ENCODE peak calls at places on chromosomes 12 and 14, in six cellular contexts. One of them, this sample, is unnamed.

GRCh38 chr12:121466800-121467637 is 67.1 kb downstream of the RNF34 start:
- DNase-seq in hepatocyte: peak
- DNase-seq in cardiac muscle cell: peak
- DNase-seq in kidney epithelial cell: peak
- DNase-seq in pancreas: peak
- DNase-seq in DND-41: peak
- DNase-seq in this sample: peak

GRCh38 chr12:45863332-45863731 is 127.0 kb downstream of the SCAF11 start:
- DNase-seq in hepatocyte: no peak
- DNase-seq in cardiac muscle cell: no peak
- DNase-seq in kidney epithelial cell: no peak
- DNase-seq in pancreas: no peak
- DNase-seq in DND-41: no peak
- DNase-seq in this sample: no peak

GRCh38 chr12:96136720-96137378 is 57.3 kb upstream of the ELK3 start:
- DNase-seq in hepatocyte: no peak
- DNase-seq in cardiac muscle cell: no peak
- DNase-seq in kidney epithelial cell: no peak
- DNase-seq in pancreas: no peak
- DNase-seq in DND-41: no peak
- DNase-seq in this sample: no peak

GRCh38 chr14:77562681-77563080 is 53.8 kb downstream of the SPTLC2 start:
- DNase-seq in hepatocyte: no peak
- DNase-seq in cardiac muscle cell: peak
- DNase-seq in kidney epithelial cell: peak
- DNase-seq in pancreas: no peak
- DNase-seq in DND-41: no peak
- DNase-seq in this sample: no peak

GRCh38 chr14:22536853-22537338 is 52.1 kb downstream of the DAD1 start:
- DNase-seq in hepatocyte: peak
- DNase-seq in cardiac muscle cell: peak
- DNase-seq in kidney epithelial cell: peak
- DNase-seq in pancreas: no peak
- DNase-seq in DND-41: peak
- DNase-seq in this sample: no peak

GRCh38 chr14:71692496-71692895 is 239.7 kb upstream of the RGS6 start:
- DNase-seq in hepatocyte: no peak
- DNase-seq in cardiac muscle cell: peak
- DNase-seq in kidney epithelial cell: no peak
- DNase-seq in pancreas: no peak
- DNase-seq in DND-41: no peak
- DNase-seq in this sample: no peak

GRCh38 chr12:131766382-131767107 is 55.7 kb downstream of the SFSWAP start:
- DNase-seq in hepatocyte: no peak
- DNase-seq in cardiac muscle cell: no peak
- DNase-seq in kidney epithelial cell: no peak
- DNase-seq in pancreas: no peak
- DNase-seq in DND-41: no peak
- DNase-seq in this sample: no peak

GRCh38 chr12:124448241-124448954 is 119.0 kb downstream of the NCOR2 start:
- DNase-seq in hepatocyte: no peak
- DNase-seq in cardiac muscle cell: no peak
- DNase-seq in kidney epithelial cell: no peak
- DNase-seq in pancreas: no peak
- DNase-seq in DND-41: no peak
- DNase-seq in this sample: no peak

GRCh38 chr14:76993743-76994142 is 34.8 kb downstream of the IRF2BPL start:
- DNase-seq in hepatocyte: no peak
- DNase-seq in cardiac muscle cell: no peak
- DNase-seq in kidney epithelial cell: no peak
- DNase-seq in pancreas: no peak
- DNase-seq in DND-41: no peak
- DNase-seq in this sample: no peak

GRCh38 chr12:53939141-53940108 is 794 bp downstream of the HOXC13 start:
- DNase-seq in hepatocyte: peak
- DNase-seq in cardiac muscle cell: peak
- DNase-seq in kidney epithelial cell: no peak
- DNase-seq in pancreas: peak
- DNase-seq in DND-41: no peak
- DNase-seq in this sample: no peak

GRCh38 chr14:20675669-20676068 is 8.7 kb upstream of the RNASE4 start:
- DNase-seq in hepatocyte: no peak
- DNase-seq in cardiac muscle cell: no peak
- DNase-seq in kidney epithelial cell: no peak
- DNase-seq in pancreas: no peak
- DNase-seq in DND-41: no peak
- DNase-seq in this sample: no peak

DNA sequence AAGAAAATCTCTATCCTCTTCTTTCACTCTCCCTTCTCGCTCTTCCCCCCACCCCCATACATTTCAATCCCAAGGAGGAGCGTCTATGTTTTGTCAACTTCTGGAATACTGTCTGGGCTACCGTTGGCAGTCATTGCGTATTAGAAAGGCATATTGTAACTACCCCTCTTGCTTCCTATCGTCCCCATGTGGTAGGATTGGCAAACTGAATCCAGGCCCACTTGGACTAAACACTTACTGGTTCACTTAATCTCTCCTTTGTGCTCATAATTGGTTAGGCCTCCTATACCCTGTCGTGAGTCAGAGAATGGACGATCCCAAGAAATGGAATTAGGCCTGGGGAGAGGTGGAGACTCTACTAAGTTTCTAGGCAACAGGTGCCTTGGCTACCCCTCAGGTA is 68.8 kb upstream of the SLC8A3 start:
- DNase-seq in hepatocyte: no peak
- DNase-seq in cardiac muscle cell: peak
- DNase-seq in kidney epithelial cell: no peak
- DNase-seq in pancreas: no peak
- DNase-seq in DND-41: peak
- DNase-seq in this sample: no peak
- TF ChIP-seq CTCF in hepatocyte: no peak
- TF ChIP-seq CTCF in cardiac muscle cell: peak
- TF ChIP-seq CTCF in kidney epithelial cell: peak
- TF ChIP-seq CTCF in pancreas: no peak
- TF ChIP-seq CTCF in DND-41: peak
- TF ChIP-seq CTCF in this sample: peak

DNA sequence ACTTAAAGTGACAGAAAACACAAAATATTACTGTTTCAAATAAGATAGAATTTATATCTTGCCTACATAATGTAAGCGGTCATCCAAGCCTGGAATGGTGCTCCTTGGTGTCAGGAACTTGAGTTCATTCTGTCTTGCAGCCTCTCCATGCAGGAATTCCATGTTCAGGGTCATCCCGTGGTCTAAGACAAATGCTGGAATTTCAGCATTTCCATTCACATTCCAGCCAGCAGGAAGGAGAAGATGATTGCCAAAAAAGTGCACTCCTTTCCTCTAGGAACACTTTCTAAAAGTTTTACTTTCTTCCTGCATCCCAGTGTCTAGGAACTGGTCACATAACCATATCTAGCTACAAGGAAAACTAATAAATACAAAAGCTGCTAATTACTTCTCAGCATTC is 106.3 kb downstream of the PTPRO start:
- DNase-seq in hepatocyte: no peak
- DNase-seq in cardiac muscle cell: peak
- DNase-seq in kidney epithelial cell: no peak
- DNase-seq in pancreas: no peak
- DNase-seq in DND-41: no peak
- DNase-seq in this sample: no peak
- TF ChIP-seq CTCF in hepatocyte: no peak
- TF ChIP-seq CTCF in cardiac muscle cell: no peak
- TF ChIP-seq CTCF in kidney epithelial cell: no peak
- TF ChIP-seq CTCF in pancreas: no peak
- TF ChIP-seq CTCF in DND-41: no peak
- TF ChIP-seq CTCF in this sample: no peak

GRCh38 chr14:104335176-104335575 is 196.8 kb downstream of the KIF26A start:
- DNase-seq in hepatocyte: peak
- DNase-seq in cardiac muscle cell: no peak
- DNase-seq in kidney epithelial cell: no peak
- DNase-seq in pancreas: no peak
- DNase-seq in DND-41: no peak
- DNase-seq in this sample: no peak
- TF ChIP-seq CTCF in hepatocyte: no peak
- TF ChIP-seq CTCF in cardiac muscle cell: no peak
- TF ChIP-seq CTCF in kidney epithelial cell: no peak
- TF ChIP-seq CTCF in pancreas: no peak
- TF ChIP-seq CTCF in DND-41: no peak
- TF ChIP-seq CTCF in this sample: no peak

DNA sequence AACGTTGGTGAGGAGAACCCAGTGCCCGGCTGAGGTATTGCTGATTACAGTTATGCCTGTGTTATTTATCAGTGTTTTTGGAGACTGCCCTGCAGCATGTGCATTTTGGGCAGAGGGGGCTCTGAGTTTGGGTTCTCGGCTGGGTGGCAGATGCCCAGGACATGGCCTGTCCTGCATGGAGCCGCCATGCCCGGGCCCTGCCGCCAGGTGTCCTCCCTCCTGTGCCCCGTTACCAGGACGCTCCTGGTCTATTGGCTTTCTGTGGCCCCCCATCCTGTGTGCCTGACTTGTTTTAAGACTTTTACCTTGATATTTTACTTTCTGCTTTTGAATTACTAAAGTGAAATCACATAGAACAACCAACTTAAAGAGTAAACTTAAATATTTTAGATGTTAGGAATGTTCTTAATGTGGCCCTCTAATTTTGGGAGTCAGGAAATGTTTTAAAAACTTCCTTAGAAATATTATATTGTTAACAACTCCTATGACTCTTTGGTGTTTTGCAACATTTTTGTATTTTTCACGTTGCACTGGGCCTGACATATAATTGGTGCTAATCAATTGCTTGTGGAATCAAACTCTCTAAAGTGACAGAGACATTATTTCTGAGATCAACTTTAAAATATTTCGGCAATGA is 51.8 kb downstream of the PRIMA1 start:
- DNase-seq in hepatocyte: no peak
- DNase-seq in cardiac muscle cell: no peak
- DNase-seq in kidney epithelial cell: no peak
- DNase-seq in pancreas: no peak
- DNase-seq in DND-41: no peak
- DNase-seq in this sample: no peak
- TF ChIP-seq CTCF in hepatocyte: peak
- TF ChIP-seq CTCF in cardiac muscle cell: no peak
- TF ChIP-seq CTCF in kidney epithelial cell: no peak
- TF ChIP-seq CTCF in pancreas: no peak
- TF ChIP-seq CTCF in DND-41: no peak
- TF ChIP-seq CTCF in this sample: peak

GRCh38 chr12:101596172-101596571 is 1.4 kb downstream of the MYBPC1 start:
- DNase-seq in hepatocyte: no peak
- DNase-seq in cardiac muscle cell: no peak
- DNase-seq in kidney epithelial cell: no peak
- DNase-seq in pancreas: no peak
- DNase-seq in DND-41: no peak
- DNase-seq in this sample: no peak

GRCh38 chr12:101597164-101597563 is 2.4 kb downstream of the MYBPC1 start:
- DNase-seq in hepatocyte: no peak
- DNase-seq in cardiac muscle cell: no peak
- DNase-seq in kidney epithelial cell: no peak
- DNase-seq in pancreas: no peak
- DNase-seq in DND-41: no peak
- DNase-seq in this sample: no peak

GRCh38 chr12:101592931-101593330 is 1.8 kb upstream of the MYBPC1 start:
- DNase-seq in hepatocyte: no peak
- DNase-seq in cardiac muscle cell: no peak
- DNase-seq in kidney epithelial cell: no peak
- DNase-seq in pancreas: no peak
- DNase-seq in DND-41: no peak
- DNase-seq in this sample: no peak

GRCh38 chr12:101592448-101592847 is 2.3 kb upstream of the MYBPC1 start:
- DNase-seq in hepatocyte: no peak
- DNase-seq in cardiac muscle cell: no peak
- DNase-seq in kidney epithelial cell: no peak
- DNase-seq in pancreas: no peak
- DNase-seq in DND-41: no peak
- DNase-seq in this sample: no peak

DNA sequence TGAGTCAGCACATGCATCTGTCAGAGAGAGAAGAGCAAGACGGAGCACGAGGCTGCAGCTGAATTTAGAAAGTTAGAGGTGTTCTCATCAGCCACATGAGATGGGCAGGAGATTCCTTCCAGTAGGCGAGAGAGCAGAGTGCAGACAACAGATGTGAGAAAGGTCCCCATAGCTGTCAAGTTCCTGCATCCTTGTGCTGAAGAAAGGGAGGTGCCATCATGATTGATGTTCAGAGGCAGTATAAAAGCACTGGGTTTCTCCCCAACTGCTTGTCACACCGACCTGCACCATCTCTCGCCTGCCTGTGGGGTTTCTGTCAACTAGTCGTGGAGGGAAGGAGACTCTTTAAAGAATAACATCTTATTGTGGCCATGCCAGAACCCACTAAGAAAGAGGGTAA is at the start of gene MYBPC1:
- DNase-seq in hepatocyte: no peak
- DNase-seq in cardiac muscle cell: no peak
- DNase-seq in kidney epithelial cell: no peak
- DNase-seq in pancreas: no peak
- DNase-seq in DND-41: no peak
- DNase-seq in this sample: peak
- TF ChIP-seq CTCF in hepatocyte: no peak
- TF ChIP-seq CTCF in cardiac muscle cell: no peak
- TF ChIP-seq CTCF in kidney epithelial cell: no peak
- TF ChIP-seq CTCF in pancreas: no peak
- TF ChIP-seq CTCF in DND-41: no peak
- TF ChIP-seq CTCF in this sample: no peak

GRCh38 chr14:60732840-60733483 is 1.6 kb upstream of the MNAT1 start:
- DNase-seq in hepatocyte: no peak
- DNase-seq in cardiac muscle cell: no peak
- DNase-seq in kidney epithelial cell: no peak
- DNase-seq in pancreas: no peak
- DNase-seq in DND-41: no peak
- DNase-seq in this sample: no peak
- TF ChIP-seq CTCF in hepatocyte: no peak
- TF ChIP-seq CTCF in cardiac muscle cell: no peak
- TF ChIP-seq CTCF in kidney epithelial cell: no peak
- TF ChIP-seq CTCF in pancreas: no peak
- TF ChIP-seq CTCF in DND-41: no peak
- TF ChIP-seq CTCF in this sample: no peak

DNA sequence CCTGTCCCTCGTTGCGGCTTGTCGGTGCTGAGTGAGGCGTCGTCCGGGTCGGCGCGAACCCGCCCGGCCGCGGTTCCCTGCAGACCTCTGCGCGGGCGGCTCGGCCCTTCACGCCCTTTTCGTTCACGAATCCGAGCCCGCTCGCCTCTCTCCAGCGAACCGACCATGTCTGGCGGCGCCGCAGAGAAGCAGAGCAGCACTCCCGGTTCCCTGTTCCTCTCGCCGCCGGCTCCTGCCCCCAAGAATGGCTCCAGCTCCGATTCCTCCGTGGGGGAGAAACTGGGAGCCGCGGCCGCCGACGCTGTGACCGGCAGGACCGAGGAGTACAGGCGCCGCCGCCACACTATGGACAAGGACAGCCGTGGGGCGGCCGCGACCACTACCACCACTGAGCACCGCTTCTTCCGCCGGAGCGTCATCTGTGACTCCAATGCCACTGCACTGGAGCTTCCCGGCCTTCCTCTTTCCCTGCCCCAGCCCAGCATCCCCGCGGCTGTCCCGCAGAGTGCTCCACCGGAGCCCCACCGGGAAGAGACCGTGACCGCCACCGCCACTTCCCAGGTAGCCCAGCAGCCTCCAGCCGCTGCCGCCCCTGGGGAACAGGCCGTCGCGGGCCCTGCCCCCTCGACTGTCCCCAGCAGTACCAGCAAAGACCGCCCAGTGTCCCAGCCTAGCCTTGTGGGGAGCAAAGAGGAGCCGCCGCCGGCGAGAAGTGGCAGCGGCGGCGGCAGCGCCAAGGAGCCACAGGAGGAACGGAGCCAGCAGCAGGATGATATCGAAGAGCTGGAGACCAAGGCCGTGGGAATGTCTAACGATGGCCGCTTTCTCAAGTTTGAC is 1.2 kb downstream of the WNK1 start:
- DNase-seq in hepatocyte: peak
- DNase-seq in cardiac muscle cell: peak
- DNase-seq in kidney epithelial cell: no peak
- DNase-seq in pancreas: peak
- DNase-seq in DND-41: peak
- DNase-seq in this sample: peak
- TF ChIP-seq CTCF in hepatocyte: no peak
- TF ChIP-seq CTCF in cardiac muscle cell: no peak
- TF ChIP-seq CTCF in kidney epithelial cell: no peak
- TF ChIP-seq CTCF in pancreas: no peak
- TF ChIP-seq CTCF in DND-41: peak
- TF ChIP-seq CTCF in this sample: peak